ENCODE peak calls at places on chromosome 15, in six cellular contexts. B, C, O, M, D and N are unnamed samples.

GRCh38 chr15:99719096-99719541 is 14.1 kb downstream of the LYSMD4 start:
- DNase-seq in B (no peak), C (peak), O (no peak), M (no peak), D (no peak), N (no peak)

GRCh38 chr15:92848852-92849598 is 51.1 kb upstream of the CHD2 start:
- DNase-seq in B (no peak), C (peak), O (peak), M (no peak), D (no peak), N (no peak)

GRCh38 chr15:25248583-25249235 is 190.1 kb downstream of the UBE3A start:
- DNase-seq in B (peak), C (no peak), O (no peak), M (peak), D (no peak), N (peak)

GRCh38 chr15:27784107-27784506 is 315.0 kb downstream of the OCA2 start:
- DNase-seq in B (no peak), C (no peak), O (no peak), M (no peak), D (no peak), N (no peak)

GRCh38 chr15:40097968-40098476 is 10.7 kb downstream of the BMF start:
- DNase-seq in B (no peak), C (peak), O (no peak), M (peak), D (peak), N (no peak)

GRCh38 chr15:55289011-55289572 is 521 bp downstream of the RAB27A start:
- DNase-seq in B (peak), C (peak), O (no peak), M (no peak), D (peak), N (peak)

GRCh38 chr15:99211926-99212325 is 37.5 kb downstream of the TTC23 start:
- DNase-seq in B (no peak), C (peak), O (no peak), M (no peak), D (no peak), N (no peak)

GRCh38 chr15:63198315-63198714 is 8.9 kb downstream of the RAB8B start:
- DNase-seq in B (no peak), C (peak), O (no peak), M (no peak), D (no peak), N (no peak)

GRCh38 chr15:60255390-60255789 is 142.4 kb downstream of the ANXA2 start:
- DNase-seq in B (no peak), C (no peak), O (no peak), M (no peak), D (peak), N (no peak)

GRCh38 chr15:73941871-73942635 is 15.8 kb downstream of the LOXL1 start:
- DNase-seq in B (no peak), C (no peak), O (no peak), M (peak), D (no peak), N (no peak)

GRCh38 chr15:80490431-80490990 is 86.3 kb downstream of the ARNT2 start:
- DNase-seq in B (no peak), C (no peak), O (no peak), M (no peak), D (no peak), N (no peak)

GRCh38 chr15:80485370-80486164 is 81.4 kb downstream of the ARNT2 start:
- DNase-seq in B (no peak), C (no peak), O (no peak), M (no peak), D (no peak), N (no peak)

GRCh38 chr15:80489030-80489594 is 84.9 kb downstream of the ARNT2 start:
- DNase-seq in B (no peak), C (peak), O (no peak), M (no peak), D (no peak), N (no peak)

GRCh38 chr15:80484312-80484981 is 80.3 kb downstream of the ARNT2 start:
- DNase-seq in B (no peak), C (no peak), O (no peak), M (no peak), D (no peak), N (no peak)

GRCh38 chr15:80487884-80488283 is 83.7 kb downstream of the ARNT2 start:
- DNase-seq in B (no peak), C (no peak), O (no peak), M (no peak), D (no peak), N (no peak)
- TF ChIP-seq CTCF in B (no peak), C (no peak), O (no peak), M (no peak), D (no peak), N (no peak)

GRCh38 chr15:44712108-44713005 is 1.0 kb downstream of the B2M start:
- DNase-seq in B (no peak), C (peak), O (peak), M (peak), D (peak), N (peak)
- TF ChIP-seq CTCF in B (no peak), C (no peak), O (no peak), M (no peak), D (no peak), N (no peak)

GRCh38 chr15:65856821-65857455 is 12.4 kb upstream of the RAB11A start:
- DNase-seq in B (no peak), C (peak), O (peak), M (peak), D (peak), N (peak)

GRCh38 chr15:65857718-65858402 is 11.4 kb upstream of the RAB11A start:
- DNase-seq in B (no peak), C (no peak), O (no peak), M (no peak), D (no peak), N (no peak)

GRCh38 chr15:65863106-65863505 is 6.2 kb upstream of the RAB11A start:
- DNase-seq in B (no peak), C (no peak), O (no peak), M (no peak), D (no peak), N (no peak)

GRCh38 chr15:65867244-65867643 is 2.0 kb upstream of the RAB11A start:
- DNase-seq in B (no peak), C (no peak), O (no peak), M (no peak), D (no peak), N (no peak)

DNA sequence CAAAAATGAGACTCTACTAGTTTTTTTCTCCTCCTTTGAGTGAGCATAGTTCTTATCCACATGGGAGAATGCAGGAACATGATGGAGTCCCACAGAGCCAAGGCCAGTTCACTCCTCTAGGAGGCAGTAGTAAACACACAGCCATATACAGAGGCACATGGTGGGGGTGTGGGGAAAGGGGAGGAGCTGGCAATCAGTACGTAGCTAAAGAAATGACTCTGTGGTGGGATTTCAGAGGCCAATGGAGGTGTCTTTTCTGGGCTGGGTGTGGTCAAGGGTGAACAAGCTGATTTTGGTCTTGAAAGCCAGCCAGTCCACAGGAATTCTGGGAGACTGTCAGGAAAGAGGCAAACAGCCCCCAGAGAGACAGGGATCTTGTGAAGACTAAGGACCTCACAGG is 6.6 kb upstream of the RAB11A start:
- DNase-seq in B (no peak), C (peak), O (peak), M (no peak), D (no peak), N (no peak)
- TF ChIP-seq CTCF in B (peak), C (peak), O (peak), M (peak), D (no peak), N (peak)

DNA sequence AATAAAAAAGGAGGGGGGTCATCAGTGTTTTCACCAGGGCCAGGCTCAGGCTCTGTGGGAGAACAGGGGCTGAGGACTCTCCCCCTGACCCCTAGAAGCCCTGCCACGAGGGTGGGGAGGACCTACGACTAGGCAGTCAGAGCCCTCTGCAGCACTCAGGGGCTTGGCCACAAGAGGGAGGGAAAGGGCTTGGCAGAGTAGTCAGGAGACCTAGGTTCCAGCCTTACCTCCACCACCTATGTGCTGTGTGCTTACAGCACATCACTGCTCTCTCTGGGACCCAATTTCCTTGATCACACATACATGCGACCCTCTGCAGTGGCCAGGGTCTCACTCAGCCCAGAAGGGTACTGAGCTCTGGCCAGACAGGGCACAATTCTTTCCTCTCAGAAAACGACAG is 16.3 kb upstream of the SKIC8 start:
- DNase-seq in B (no peak), C (no peak), O (no peak), M (no peak), D (no peak), N (no peak)
- TF ChIP-seq CTCF in B (peak), C (peak), O (no peak), M (no peak), D (no peak), N (no peak)

DNA sequence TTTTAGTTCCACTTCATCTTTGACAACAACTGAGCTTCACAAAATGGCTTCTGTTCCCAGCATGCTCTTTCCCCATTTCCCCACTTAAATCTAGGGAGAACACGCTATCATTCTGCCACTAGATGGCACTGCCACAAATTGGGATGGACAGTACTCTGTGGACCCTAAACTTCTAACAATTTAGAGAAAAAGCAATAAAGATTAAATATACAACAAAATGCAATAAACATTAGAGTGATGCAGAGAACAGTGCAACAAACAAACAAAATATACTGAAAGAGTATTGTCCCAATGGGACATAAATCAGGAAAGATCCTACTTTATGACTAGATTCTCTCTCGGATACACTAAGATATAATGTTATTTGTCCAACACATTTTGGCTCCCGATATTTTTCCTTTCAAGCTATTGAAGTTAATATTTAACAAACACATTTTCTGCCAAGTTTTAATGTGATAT is 169.7 kb upstream of the TMCO5A start:
- DNase-seq in B (no peak), C (peak), O (no peak), M (no peak), D (peak), N (no peak)
- TF ChIP-seq CTCF in B (peak), C (peak), O (peak), M (peak), D (peak), N (peak)

DNA sequence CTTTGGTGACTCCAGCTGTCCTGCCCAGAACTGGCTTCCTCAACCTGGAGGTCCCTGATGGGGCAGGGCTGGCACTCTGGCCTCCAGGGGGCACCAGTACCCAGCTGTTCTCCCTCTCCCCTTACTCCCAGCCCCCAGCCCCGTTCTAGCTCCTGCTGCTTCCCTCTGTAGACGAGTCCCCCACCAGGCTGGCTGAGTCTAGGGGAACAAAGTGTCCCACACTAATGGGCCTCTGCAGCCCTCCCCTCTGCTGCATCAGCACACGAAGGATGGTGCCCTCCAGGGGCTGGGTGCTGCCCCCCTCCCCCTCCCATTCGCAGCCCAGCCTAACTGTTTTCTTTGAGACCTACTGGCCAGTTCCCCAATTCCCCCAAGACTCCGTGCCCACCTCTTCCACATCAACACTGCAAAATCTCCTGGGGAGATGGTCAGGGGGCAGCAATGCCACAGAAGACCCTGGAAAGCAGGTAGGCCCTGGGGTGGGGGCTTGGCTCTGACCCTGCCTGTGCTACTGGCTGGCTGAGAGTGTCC is 4.2 kb downstream of the RHCG start:
- DNase-seq in B (peak), C (no peak), O (no peak), M (no peak), D (no peak), N (no peak)
- TF ChIP-seq CTCF in B (peak), C (peak), O (no peak), M (no peak), D (no peak), N (no peak)

GRCh38 chr15:79296583-79296982 is 14.1 kb downstream of the ANKRD34C start:
- DNase-seq in B (no peak), C (no peak), O (no peak), M (no peak), D (no peak), N (no peak)
- TF ChIP-seq CTCF in B (peak), C (no peak), O (no peak), M (no peak), D (no peak), N (no peak)

DNA sequence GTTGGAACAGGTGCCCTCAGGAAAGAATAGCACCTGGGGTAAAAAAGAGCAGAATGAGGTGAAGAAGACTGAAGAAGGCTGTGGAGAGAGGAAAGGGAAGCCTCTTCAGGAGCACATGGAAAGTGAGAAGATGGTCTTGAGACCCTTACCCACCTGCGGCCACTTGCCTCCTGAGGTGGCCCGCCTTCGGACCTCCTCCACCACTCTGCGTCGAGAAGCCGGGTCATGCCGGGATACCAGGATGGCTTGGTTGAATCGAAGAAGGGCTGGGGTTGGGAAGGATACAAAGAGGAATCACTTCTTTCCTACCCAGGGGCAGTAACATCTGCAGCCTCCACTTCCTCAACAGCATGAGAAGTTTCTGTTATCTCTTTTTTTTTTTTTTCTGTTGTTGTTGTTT is 3.0 kb downstream of the LPCAT4 start:
- DNase-seq in B (no peak), C (no peak), O (no peak), M (no peak), D (no peak), N (no peak)
- TF ChIP-seq CTCF in B (no peak), C (no peak), O (no peak), M (no peak), D (no peak), N (no peak)

GRCh38 chr15:29095746-29096145 is 173.9 kb downstream of the NSMCE3 start:
- DNase-seq in B (no peak), C (no peak), O (no peak), M (no peak), D (no peak), N (no peak)
- TF ChIP-seq CTCF in B (no peak), C (no peak), O (no peak), M (no peak), D (no peak), N (no peak)